ENCODE peak calls at places on chromosomes 4 and X, in four cellular contexts. I is SJSA1, R is thoracic aorta, F is testis. P is an unnamed sample.

GRCh38 chr4:86918539-86919072 is 16.2 kb upstream of the AFF1 start:
- DNase-seq in R (no peak), I (no peak), F (no peak), P (no peak)

GRCh38 chrX:68416592-68416991 is 16.7 kb downstream of the OPHN1 start:
- DNase-seq in R (no peak), I (no peak), F (no peak), P (no peak)

GRCh38 chr4:16754104-16754503 is 144.3 kb downstream of the LDB2 start:
- DNase-seq in R (no peak), I (no peak), F (no peak), P (no peak)

GRCh38 chr4:13268713-13269112 is 215.4 kb downstream of the RAB28 start:
- DNase-seq in R (no peak), F (no peak), I (no peak), P (no peak)

GRCh38 chrX:153400146-153401132 is 711 bp downstream of the PNMA6E start:
- DNase-seq in I (no peak), F (peak; percentile 46), R (no peak), P (no peak)

GRCh38 chr4:185782523-185782922 is 29.5 kb downstream of the SORBS2 start:
- DNase-seq in R (no peak), F (no peak), I (peak; percentile 45), P (no peak)

GRCh38 chr4:31918891-31919290 is 1198.7 kb downstream of the PCDH7 start:
- DNase-seq in I (no peak), F (no peak), R (no peak), P (no peak)

GRCh38 chr4:182380701-182381295 is 137.6 kb downstream of the TENM3 start:
- DNase-seq in R (no peak), F (no peak), I (no peak), P (no peak)

GRCh38 chrX:118497180-118497814 is 1.7 kb downstream of the DOCK11 start:
- DNase-seq in F (no peak), I (no peak), R (no peak), P (no peak)

GRCh38 chrX:13094374-13094773 is 50.0 kb upstream of the FAM9C start:
- DNase-seq in I (no peak), R (no peak), F (no peak), P (no peak)

GRCh38 chr4:99811850-99812249 is 4.8 kb upstream of the DAPP1 start:
- DNase-seq in I (peak; percentile 14), R (no peak), F (peak; percentile 50), P (peak; percentile 49)

GRCh38 chr4:3339566-3339965 is 46.7 kb downstream of the RGS12 start:
- DNase-seq in F (no peak), R (no peak), I (no peak), P (no peak)

GRCh38 chrX:125203737-125204578 is 115.7 kb upstream of the TEX13C start:
- DNase-seq in I (no peak), F (peak; percentile 23), R (no peak), P (peak; percentile 16)

DNA sequence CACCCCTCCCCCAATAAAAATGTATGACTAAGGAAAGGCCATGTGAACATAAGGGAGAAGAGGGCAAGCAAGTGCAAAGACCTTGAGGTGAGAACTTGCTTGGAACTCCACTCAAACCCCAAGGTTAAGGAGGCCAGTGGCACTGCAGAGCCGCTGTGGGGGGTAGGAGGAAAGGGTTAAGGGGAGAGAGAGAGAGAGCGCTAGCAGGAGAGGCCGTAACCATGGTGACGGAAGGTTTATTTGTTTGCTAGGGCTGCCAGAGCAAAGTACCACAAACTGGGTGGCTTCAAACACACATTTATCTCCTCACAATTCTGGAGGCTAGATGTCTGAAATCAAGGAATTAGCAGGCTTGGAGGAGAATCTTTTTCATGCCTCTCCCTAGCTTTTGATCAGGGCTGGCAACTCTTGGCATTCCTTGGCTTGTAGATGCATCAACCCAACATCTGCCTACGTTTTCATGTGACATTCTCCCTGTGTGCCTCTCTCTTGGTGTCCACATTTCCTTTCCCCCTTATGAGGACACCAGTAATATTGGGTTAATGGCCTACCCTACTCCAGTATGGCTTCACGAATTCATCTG is 35.2 kb downstream of the SMIM20 start:
- DNase-seq in R (no peak), I (no peak), F (no peak), P (peak; percentile 26)
- H3K36me3 ChIP-seq in R (no peaks in the 10 kb centered on the region), I (no peaks in the 10 kb centered on the region), F (no peaks in the 10 kb centered on the region), P (no peaks in the 10 kb centered on the region)

GRCh38 chr4:41366911-41367517 is 110.3 kb downstream of the UCHL1 start:
- DNase-seq in I (no peak), R (no peak), F (no peak), P (no peak)
- H3K4me1 ChIP-seq in I (peaks cover 14% of the 10 kb centered on the region), R (peaks cover 70% of the 10 kb centered on the region), F (peaks cover 4% of the 10 kb centered on the region), P (peaks cover 22% of the 10 kb centered on the region)

GRCh38 chr4:79663865-79664264 is 255.8 kb upstream of the GK2 start:
- DNase-seq in F (no peak), I (no peak), R (no peak), P (no peak)
- H3K36me3 ChIP-seq in F (no peaks in the 10 kb centered on the region), I (no peaks in the 10 kb centered on the region), R (no peaks in the 10 kb centered on the region), P (no peaks in the 10 kb centered on the region)

DNA sequence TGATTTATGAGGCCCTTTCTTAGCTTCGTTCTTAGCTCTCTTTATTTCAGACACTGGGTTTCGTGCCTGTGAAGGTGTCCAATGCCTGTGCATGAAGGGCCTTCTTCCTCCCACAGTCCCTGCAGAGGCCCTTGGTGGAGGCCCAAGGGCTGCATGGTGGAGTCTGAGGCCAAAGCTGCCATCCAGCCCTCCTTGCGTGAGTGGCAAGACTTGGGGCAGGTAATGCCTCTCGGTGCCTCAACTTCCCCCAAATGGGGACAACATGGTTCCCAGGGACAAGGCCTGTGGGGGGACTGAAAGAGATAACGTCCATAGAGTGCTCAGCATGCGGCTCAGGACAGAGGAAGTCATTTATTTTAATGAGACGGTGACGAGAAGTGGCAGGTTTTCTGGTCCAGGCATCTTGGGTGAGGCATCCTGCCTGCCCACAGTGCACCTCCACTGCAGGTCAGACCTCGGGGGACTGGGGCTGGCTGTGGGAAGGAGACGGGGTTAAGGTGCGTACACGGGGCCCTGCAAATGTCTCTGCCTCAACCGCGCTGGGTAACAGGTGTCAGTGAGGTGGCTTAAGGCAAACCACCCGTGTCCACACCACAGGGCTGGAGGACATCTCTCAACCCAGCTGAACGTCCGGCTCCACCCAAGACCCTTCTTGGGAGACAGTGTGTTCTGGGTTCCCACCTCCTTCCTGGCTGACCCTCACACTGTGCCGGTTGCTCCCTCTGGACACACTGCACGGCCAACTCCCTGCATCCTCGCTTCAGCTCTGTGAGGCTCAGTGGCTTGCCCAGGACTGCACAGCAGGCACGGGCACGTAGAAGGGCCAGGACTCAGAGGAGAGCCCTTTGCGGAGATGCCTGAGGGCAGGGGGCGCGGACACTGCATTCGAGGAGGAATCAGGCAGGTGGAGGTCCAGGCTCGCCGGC is 50.5 kb downstream of the PSAPL1 start:
- DNase-seq in I (no peak), R (no peak), F (peak; percentile 13), P (no peak)
- H3K4me1 ChIP-seq in I (no peaks in the 10 kb centered on the region), R (no peaks in the 10 kb centered on the region), F (peaks cover 10% of the 10 kb centered on the region), P (no peaks in the 10 kb centered on the region)

DNA sequence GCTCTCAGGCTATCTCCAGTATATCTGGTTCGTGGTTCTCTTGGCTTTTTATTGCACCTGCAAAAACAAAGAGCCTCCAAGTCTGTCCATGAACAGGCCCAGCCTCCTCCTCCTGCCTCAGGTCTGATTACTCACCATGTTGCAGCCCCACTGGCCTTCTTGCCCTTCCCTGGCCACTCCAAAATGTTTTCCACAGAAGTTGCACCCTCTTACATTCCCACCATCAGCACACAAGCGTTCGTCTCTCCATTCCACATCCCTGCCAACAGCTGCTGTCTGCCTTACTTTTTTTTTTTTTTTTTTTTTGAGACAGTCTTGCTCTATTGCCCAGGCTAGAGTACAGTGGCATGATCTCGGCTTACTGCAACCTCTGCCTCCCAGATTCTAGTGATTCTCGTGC is 86.7 kb downstream of the RFC1 start:
- DNase-seq in I (no peak), F (no peak), R (no peak), P (no peak)
- H3K36me3 ChIP-seq in I (no peaks in the 10 kb centered on the region), F (no peaks in the 10 kb centered on the region), R (peaks cover 38% of the 10 kb centered on the region), P (no peaks in the 10 kb centered on the region)

GRCh38 chr4:24574256-24574655 is 10.1 kb downstream of the DHX15 start:
- DNase-seq in I (no peak), F (no peak), R (no peak), P (no peak)
- H3K4me1 ChIP-seq in I (no peaks in the 10 kb centered on the region), F (no peaks in the 10 kb centered on the region), R (peaks cover 56% of the 10 kb centered on the region), P (peaks cover 50% of the 10 kb centered on the region)

GRCh38 chr4:48538358-48538757 is 48.3 kb downstream of the ZAR1 start:
- DNase-seq in R (no peak), I (no peak), F (no peak), P (no peak)

GRCh38 chr4:48546336-48546735 is 56.3 kb downstream of the ZAR1 start:
- DNase-seq in R (no peak), I (no peak), F (peak; percentile 42), P (no peak)

GRCh38 chr4:48543796-48544195 is 53.7 kb downstream of the ZAR1 start:
- DNase-seq in I (no peak), F (no peak), R (no peak), P (no peak)

DNA sequence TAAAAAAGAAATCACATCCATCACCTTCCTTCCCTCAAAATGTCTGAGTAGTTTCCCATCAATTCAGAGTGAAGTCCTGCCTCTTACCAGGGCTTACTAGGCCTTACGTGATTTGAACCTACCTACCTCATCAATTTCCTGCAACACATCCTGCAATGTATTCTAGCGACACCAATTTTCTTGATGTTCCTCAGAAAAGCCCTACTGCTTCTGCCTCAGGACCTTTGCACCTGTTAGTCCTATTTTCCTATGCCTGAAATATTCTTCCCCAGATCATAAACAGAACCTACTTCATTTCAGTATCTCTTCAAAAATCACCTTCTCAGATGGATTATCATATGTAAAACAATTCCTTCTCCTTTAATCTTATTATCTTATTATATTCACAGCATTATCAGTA is 52.8 kb downstream of the ZAR1 start:
- DNase-seq in I (no peak), F (no peak), R (no peak), P (no peak)
- H3K36me3 ChIP-seq in I (peaks cover 26% of the 10 kb centered on the region), F (no peaks in the 10 kb centered on the region), R (peaks cover 58% of the 10 kb centered on the region), P (no peaks in the 10 kb centered on the region)

GRCh38 chr4:23039813-23040212 is 347.1 kb downstream of the GBA3 start:
- DNase-seq in F (no peak), R (no peak), I (no peak), P (no peak)
- H3K4me1 ChIP-seq in F (no peaks in the 10 kb centered on the region), R (no peaks in the 10 kb centered on the region), I (no peaks in the 10 kb centered on the region), P (no peaks in the 10 kb centered on the region)